ENCODE peak calls at places on chromosome 17, in four cellular contexts. Y, D, X and G are unnamed samples.

GRCh38 chr17:63309021-63309420 is 137.1 kb downstream of the CYB561 start:
- DNase-seq in D (no peak), X (peak; percentile 20), Y (peak; percentile 13), G (peak; percentile 71)

GRCh38 chr17:33366998-33367397 is 73.9 kb upstream of the ASIC2 start:
- DNase-seq in D (no peak), Y (no peak), X (no peak), G (no peak)

GRCh38 chr17:13428611-13429042 is 173.1 kb downstream of the HS3ST3A1 start:
- DNase-seq in Y (no peak), D (no peak), X (peak; percentile 76), G (no peak)

GRCh38 chr17:29589524-29590260 is at the start of gene GIT1:
- DNase-seq in X (peak; percentile 80), D (peak; percentile 52), Y (peak; percentile 85), G (peak; percentile 89)

GRCh38 chr17:55549140-55549539 is 37.9 kb upstream of the SMIM36 start:
- DNase-seq in D (peak; percentile 10), X (peak; percentile 5), Y (peak; percentile 39), G (peak; percentile 37)

GRCh38 chr17:29116652-29117439 is 63.4 kb downstream of the MYO18A start:
- DNase-seq in D (peak; percentile 62), Y (peak; percentile 82), X (peak; percentile 53), G (peak; percentile 71)

GRCh38 chr17:61412860-61413653 is 13.4 kb downstream of the TBX2 start:
- DNase-seq in Y (peak; percentile 8), X (no peak), D (no peak), G (no peak)

GRCh38 chr17:7440113-7440822 is 956 bp downstream of the FGF11 start:
- DNase-seq in D (no peak), Y (peak; percentile 39), X (no peak), G (peak; percentile 12)

GRCh38 chr17:65054602-65055001 is 1.9 kb downstream of the GNA13 start:
- DNase-seq in X (no peak), D (no peak), Y (no peak), G (no peak)

GRCh38 chr17:63700528-63701441 is 860 bp upstream of the LIMD2 start:
- DNase-seq in Y (no peak), X (peak; percentile 54), D (peak; percentile 39), G (peak; percentile 73)

GRCh38 chr17:76747716-76748360 is 9.9 kb downstream of the MFSD11 start:
- DNase-seq in Y (no peak), X (no peak), D (no peak), G (no peak)

GRCh38 chr17:47840742-47841487 is at the start of gene SCRN2:
- DNase-seq in X (peak; percentile 78), D (peak; percentile 62), Y (peak; percentile 92), G (peak; percentile 88)

GRCh38 chr17:77476920-77477805 is 336.4 kb downstream of the SEC14L1 start:
- DNase-seq in D (peak; percentile 96), Y (no peak), X (peak; percentile 99), G (peak; percentile 97)

GRCh38 chr17:55237826-55238196 is 26.9 kb upstream of the HLF start:
- DNase-seq in D (no peak), X (no peak), Y (no peak), G (no peak)

GRCh38 chr17:64685705-64686104 is 23.6 kb upstream of the SMURF2 start:
- DNase-seq in X (no peak), Y (no peak), D (no peak), G (no peak)

GRCh38 chr17:79024901-79025737 is 1.1 kb downstream of the C1QTNF1 start:
- DNase-seq in Y (no peak), D (no peak), X (no peak), G (peak; percentile 50)

GRCh38 chr17:77058016-77058415 is 82.8 kb upstream of the SEC14L1 start:
- DNase-seq in Y (no peak), D (no peak), X (no peak), G (no peak)

GRCh38 chr17:12867726-12868125 is 78.4 kb downstream of the ARHGAP44 start:
- DNase-seq in Y (no peak), X (no peak), D (no peak), G (no peak)

GRCh38 chr17:74123350-74123749 is 80.1 kb upstream of the RPL38 start:
- DNase-seq in Y (no peak), X (peak; percentile 66), D (no peak), G (no peak)

GRCh38 chr17:2369551-2370210 is 31.2 kb downstream of the MNT start:
- DNase-seq in Y (no peak), X (no peak), D (no peak), G (no peak)

GRCh38 chr17:71496552-71496951 is 624.3 kb upstream of the SOX9 start:
- DNase-seq in Y (no peak), X (peak; percentile 87), D (no peak), G (no peak)

GRCh38 chr17:74513987-74514631 is 17.2 kb downstream of the CD300LB start:
- DNase-seq in X (peak; percentile 17), Y (peak; percentile 87), D (peak; percentile 18), G (peak; percentile 36)

GRCh38 chr17:8300629-8301242 is 5.5 kb upstream of the SLC25A35 start:
- DNase-seq in Y (peak; percentile 87), D (peak; percentile 29), X (peak; percentile 65), G (peak; percentile 76)

GRCh38 chr17:29384901-29385300 is 5.3 kb upstream of the TAOK1 start:
- DNase-seq in Y (peak; percentile 66), X (no peak), D (no peak), G (no peak)

GRCh38 chr17:39563476-39563875 is 44.2 kb downstream of the NEUROD2 start:
- DNase-seq in Y (no peak), X (no peak), D (no peak), G (no peak)

GRCh38 chr17:17315142-17315821 is 12.1 kb downstream of the NT5M start:
- DNase-seq in D (no peak), X (no peak), Y (no peak), G (no peak)

GRCh38 chr17:74442670-74443515 is 11.0 kb downstream of the GPRC5C start:
- DNase-seq in D (no peak), X (peak; percentile 12), Y (peak; percentile 66), G (peak; percentile 86)

DNA sequence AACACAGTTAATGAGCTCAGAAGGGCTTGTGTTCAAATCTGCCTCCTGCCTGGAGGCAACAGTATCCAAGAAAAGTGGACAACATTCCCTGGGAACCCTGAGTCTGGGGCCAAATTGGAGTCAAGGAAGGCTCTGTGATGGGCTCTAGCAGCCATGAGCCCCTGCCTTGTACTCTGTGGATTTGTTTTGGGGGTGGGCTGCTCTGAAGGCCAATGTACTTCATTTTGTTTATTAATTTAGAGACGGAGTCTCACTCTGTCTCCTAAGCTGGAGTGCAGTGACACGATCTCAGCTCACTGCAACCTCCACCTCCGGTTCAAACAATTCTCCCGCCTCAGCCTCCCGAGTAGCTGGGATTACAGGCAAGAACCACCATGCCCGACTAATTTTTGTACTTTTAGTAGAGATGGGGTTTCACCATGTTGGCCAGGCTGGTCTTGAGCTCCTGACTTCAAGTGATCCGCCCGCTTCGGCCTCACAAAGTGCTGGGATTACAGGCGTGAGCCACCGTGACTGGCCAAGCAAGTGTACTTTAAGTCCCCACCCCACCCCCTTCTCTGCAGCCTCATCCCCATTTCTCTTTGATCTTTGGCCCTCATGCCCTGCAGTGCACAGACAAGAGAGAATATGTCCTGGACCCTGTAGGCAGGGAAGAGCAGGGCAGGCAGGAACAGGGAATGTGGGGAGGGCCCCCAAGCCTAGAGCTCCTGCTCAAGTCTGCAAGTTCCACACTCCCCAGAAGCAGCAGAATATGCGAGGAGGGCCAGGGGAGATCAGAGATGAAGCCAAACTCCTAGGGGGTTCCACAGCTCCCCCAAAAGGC is 2.7 kb upstream of the GIP start:
- DNase-seq in D (no peak), Y (peak; percentile 56), X (no peak), G (no peak)
- H3K4me3 ChIP-seq in D (no peak overlapping the region), Y (no peak overlapping the region), X (no peak overlapping the region), G (no peak overlapping the region)

GRCh38 chr17:28045304-28045703 is 2.8 kb downstream of the NLK start:
- DNase-seq in Y (no peak), X (no peak), D (no peak), G (no peak)
- TF ChIP-seq CTCF in Y (no peak), X (no peak), D (no peak), G (no peak)

GRCh38 chr17:41734139-41734948 is at the start of gene HAP1:
- DNase-seq in Y (peak; percentile 76), D (peak; percentile 13), X (no peak), G (peak; percentile 35)
- H3K4me3 ChIP-seq in Y (peak within 1 kb of the TSS; percentile 57), D (peak within 1 kb of the TSS; percentile 41), X (peak within 1 kb of the TSS; percentile 36), G (peak within 1 kb of the TSS; percentile 38)

DNA sequence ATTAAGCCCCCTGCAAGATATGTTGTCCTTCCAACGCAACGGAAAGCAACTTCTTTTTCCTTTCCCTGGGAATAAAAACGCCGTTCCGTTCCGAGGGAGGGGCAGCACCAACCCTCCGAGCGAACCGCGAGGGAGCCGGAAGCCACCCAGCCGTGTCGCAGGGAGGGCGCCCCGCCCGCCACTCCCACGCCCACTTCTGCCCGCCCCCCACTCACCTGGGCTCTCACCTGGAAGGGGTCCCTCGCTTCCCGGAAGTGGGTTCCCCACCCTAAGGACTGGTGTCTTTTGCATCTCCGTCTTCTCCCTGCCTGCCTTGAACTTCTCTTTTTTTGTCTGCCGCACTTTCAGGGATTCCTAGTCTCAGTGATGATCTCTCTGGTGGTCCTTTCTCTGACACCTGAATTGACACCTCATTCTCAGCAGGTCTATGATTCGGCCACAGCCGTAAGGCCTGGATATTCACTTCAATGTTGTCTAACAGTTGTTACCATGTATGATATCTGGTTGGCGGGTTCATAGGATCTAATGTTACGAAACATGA is 25.3 kb upstream of the SLC47A1 start:
- DNase-seq in X (no peak), D (no peak), Y (no peak), G (no peak)
- TF ChIP-seq CTCF in X (no peak), D (no peak), Y (no peak), G (no peak)

GRCh38 chr17:57447357-57448019 is 191.2 kb downstream of the MSI2 start:
- DNase-seq in D (no peak), Y (no peak), X (no peak), G (no peak)

GRCh38 chr17:57454729-57455062 is 198.4 kb downstream of the MSI2 start:
- DNase-seq in Y (no peak), X (no peak), D (no peak), G (no peak)

GRCh38 chr17:57448288-57449283 is 192.3 kb downstream of the MSI2 start:
- DNase-seq in D (no peak), Y (no peak), X (no peak), G (no peak)

GRCh38 chr17:57453841-57454240 is 197.5 kb downstream of the MSI2 start:
- DNase-seq in Y (no peak), D (no peak), X (no peak), G (no peak)

GRCh38 chr17:57451126-57451690 is 194.9 kb downstream of the MSI2 start:
- DNase-seq in Y (no peak), D (no peak), X (no peak), G (no peak)
- H3K4me3 ChIP-seq in Y (no peak overlapping the region), D (no peak overlapping the region), X (no peak overlapping the region), G (no peak overlapping the region)

GRCh38 chr17:10336393-10336792 is 36.4 kb downstream of the MYH13 start:
- DNase-seq in X (no peak), D (no peak), Y (no peak), G (no peak)
- TF ChIP-seq CTCF in X (no peak), D (no peak), Y (no peak), G (no peak)

GRCh38 chr17:45240905-45241314 is 19.2 kb downstream of the FMNL1 start:
- DNase-seq in D (no peak), Y (no peak), X (no peak), G (no peak)
- H3K4me3 ChIP-seq in D (no peak overlapping the region), Y (no peak overlapping the region), X (no peak overlapping the region), G (no peak overlapping the region)